ENCODE peak calls at places on chromosomes 11 and 22, in five cellular contexts. B is iPS DF 6.9, S is gastrocnemius medialis, R is tibial artery, X is ovary. C is an unnamed sample.

GRCh38 chr11:6285019-6285418 is 25.4 kb downstream of the CCKBR start:
- DNase-seq in B (no peak), S (no peak), R (no peak), X (no peak), C (no peak)

GRCh38 chr22:22702159-22702873 is 57.9 kb downstream of the GGTLC2 start:
- DNase-seq in R (no peak), X (no peak), B (no peak), S (no peak), C (no peak)

GRCh38 chr11:104967493-104968364 is 645 bp downstream of the CASP4 start:
- DNase-seq in B (no peak), X (no peak), R (no peak), S (no peak), C (no peak)

GRCh38 chr11:69642913-69643632 is 2.1 kb downstream of the CCND1 start:
- DNase-seq in X (peak), B (no peak), R (peak), S (peak), C (peak)

GRCh38 chr22:24236656-24237055 is 8.2 kb downstream of the GGT5 start:
- DNase-seq in R (no peak), B (no peak), X (no peak), S (no peak), C (no peak)

GRCh38 chr22:47107431-47107830 is 345.0 kb downstream of the TBC1D22A start:
- DNase-seq in R (no peak), X (no peak), S (no peak), B (no peak), C (no peak)

GRCh38 chr22:18950141-18950540 is 14.0 kb upstream of the PRODH start:
- DNase-seq in S (no peak), X (peak), R (no peak), B (no peak), C (no peak)

GRCh38 chr11:71580057-71581003 is 2.3 kb downstream of the KRTAP5-11 start:
- DNase-seq in X (peak), R (peak), B (peak), S (peak), C (peak)

GRCh38 chr22:35752172-35752832 is 34.6 kb downstream of the APOL5 start:
- DNase-seq in R (no peak), B (no peak), S (no peak), X (no peak), C (no peak)

GRCh38 chr22:26482171-26482570 is 1.4 kb downstream of the HPS4 start:
- DNase-seq in X (no peak), B (no peak), S (no peak), R (no peak), C (no peak)

GRCh38 chr22:50728523-50728931 is 9.5 kb upstream of the ACR start:
- DNase-seq in S (no peak), R (no peak), B (no peak), X (peak), C (no peak)

GRCh38 chr22:37378642-37379058 is 48.6 kb downstream of the ELFN2 start:
- DNase-seq in B (no peak), S (no peak), X (no peak), R (no peak), C (no peak)

GRCh38 chr11:131815631-131816030 is 445.2 kb downstream of the NTM start:
- DNase-seq in X (no peak), S (no peak), R (no peak), B (no peak), C (no peak)

GRCh38 chr11:86524603-86525352 is 147.6 kb downstream of the ME3 start:
- DNase-seq in X (no peak), S (no peak), R (no peak), B (no peak), C (no peak)

GRCh38 chr11:115645631-115646271 is 141.5 kb upstream of the CADM1 start:
- DNase-seq in X (no peak), S (no peak), B (no peak), R (no peak), C (no peak)

GRCh38 chr11:105236631-105237030 is 97.1 kb upstream of the CARD18 start:
- DNase-seq in R (no peak), B (no peak), X (no peak), S (no peak), C (no peak)

GRCh38 chr22:49299821-49300231 is 527.8 kb downstream of the BRD1 start:
- DNase-seq in R (peak), X (no peak), S (no peak), B (no peak), C (no peak)

GRCh38 chr22:48143856-48144255 is 1381.4 kb downstream of the TBC1D22A start:
- DNase-seq in B (no peak), X (no peak), S (no peak), R (no peak), C (no peak)

GRCh38 chr11:125207866-125208425 is 43.4 kb downstream of the PKNOX2 start:
- DNase-seq in X (no peak), S (no peak), R (no peak), B (no peak), C (no peak)

DNA sequence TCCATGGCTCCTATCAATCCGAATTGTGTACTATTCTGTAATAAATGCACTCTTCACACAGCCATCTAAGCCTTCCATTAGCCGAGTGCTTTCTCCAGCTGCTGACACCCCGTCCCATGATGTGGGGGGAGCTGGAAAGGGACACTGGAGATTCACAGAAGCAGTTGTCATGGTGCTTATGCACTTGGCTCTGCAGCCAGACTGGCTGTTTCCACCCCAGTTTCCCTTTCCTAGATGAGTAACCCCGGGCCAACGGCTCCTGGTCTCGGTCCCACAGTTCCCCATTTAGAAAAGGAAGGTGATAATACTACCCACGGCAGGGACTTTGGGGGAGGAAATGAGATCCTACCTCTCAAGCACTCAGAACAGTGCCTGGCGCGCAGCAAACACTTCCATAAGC is 244.9 kb upstream of the SYN3 start:
- DNase-seq in S (no peak), B (no peak), R (no peak), X (no peak), C (no peak)
- H3K27ac ChIP-seq in S (no peak), B (no peak), R (no peak), X (no peak), C (no peak)

GRCh38 chr11:62264004-62264403 is 6.0 kb upstream of the SCGB2A2 start:
- DNase-seq in S (no peak), X (no peak), R (no peak), B (no peak), C (no peak)
- H3K27ac ChIP-seq in S (no peak), X (no peak), R (no peak), B (no peak), C (no peak)

DNA sequence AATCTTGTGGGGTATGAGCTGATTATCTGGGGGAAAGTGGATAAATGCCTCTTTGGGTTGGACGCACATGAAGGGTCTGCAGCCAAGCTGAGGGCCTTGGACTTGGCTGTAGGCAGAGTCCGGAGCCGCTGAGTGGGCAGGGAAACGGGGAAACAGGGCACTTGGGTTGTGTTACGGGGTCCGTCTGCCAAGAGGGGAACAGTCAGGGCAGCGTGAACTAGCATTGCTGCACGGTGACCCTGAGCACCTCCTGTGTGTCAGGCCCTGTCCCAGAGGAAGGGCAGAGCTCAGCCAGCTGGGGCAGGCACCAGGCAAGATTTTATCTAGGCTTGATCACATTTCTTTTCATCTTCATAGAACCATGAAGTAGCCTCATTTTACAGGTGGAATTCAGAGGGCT is 11.9 kb downstream of the FAM83F start:
- DNase-seq in R (no peak), B (no peak), X (no peak), S (no peak), C (no peak)
- H3K27ac ChIP-seq in R (no peak), B (no peak), X (no peak), S (no peak), C (no peak)

GRCh38 chr11:22433517-22433916 is 95.3 kb downstream of the SLC17A6 start:
- DNase-seq in B (no peak), R (no peak), S (no peak), X (no peak), C (no peak)

GRCh38 chr11:22430286-22430685 is 92.1 kb downstream of the SLC17A6 start:
- DNase-seq in S (no peak), R (no peak), X (no peak), B (no peak), C (no peak)

GRCh38 chr11:22431074-22431473 is 92.9 kb downstream of the SLC17A6 start:
- DNase-seq in R (no peak), X (no peak), S (no peak), B (no peak), C (no peak)

GRCh38 chr11:22433066-22433450 is 94.9 kb downstream of the SLC17A6 start:
- DNase-seq in B (no peak), X (no peak), R (no peak), S (no peak), C (no peak)

GRCh38 chr11:22432331-22433065 is 94.3 kb downstream of the SLC17A6 start:
- DNase-seq in R (peak), X (peak), B (peak), S (peak), C (peak)
- H3K27ac ChIP-seq in R (no peak), X (no peak), B (no peak), S (no peak), C (peak)

DNA sequence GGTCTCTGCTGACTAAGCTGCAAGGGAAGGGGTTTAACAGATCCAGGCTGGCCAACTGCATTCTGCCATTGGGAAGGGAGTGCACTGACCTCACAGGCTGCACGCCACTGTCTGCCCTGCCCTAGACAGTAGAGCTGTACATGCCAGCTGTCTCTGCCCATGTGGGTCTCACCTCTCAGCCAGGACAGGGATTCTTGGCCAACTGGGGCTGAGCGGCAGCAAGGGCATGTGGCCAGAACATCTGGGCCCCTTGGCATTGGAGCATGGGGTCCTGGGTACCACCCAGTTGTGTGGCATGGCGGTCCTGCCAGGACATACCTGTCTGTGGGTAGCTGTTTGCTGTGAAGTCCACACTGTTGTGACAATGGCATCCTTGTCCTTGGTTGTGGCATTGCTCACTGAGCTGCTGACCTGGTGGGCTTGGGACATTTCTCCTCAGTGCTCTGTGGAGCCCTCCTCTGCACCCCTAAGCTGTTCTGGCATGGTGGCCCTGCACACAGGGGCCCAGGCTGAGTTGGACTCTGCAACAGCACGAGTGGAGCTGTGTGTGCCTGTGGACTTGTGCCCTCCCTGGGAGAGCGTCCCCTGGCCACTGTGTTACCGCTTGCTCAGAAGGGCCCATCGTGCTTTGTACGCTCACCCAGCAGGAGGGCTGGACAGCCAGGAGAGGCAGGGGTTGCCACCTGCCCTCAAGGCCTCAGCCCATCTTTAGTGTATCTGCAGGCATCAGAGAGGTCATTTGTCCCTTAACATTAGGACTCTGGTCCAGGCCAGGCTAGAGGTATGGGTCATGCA is 46.7 kb downstream of the MED15 start:
- DNase-seq in B (no peak), S (peak), X (no peak), R (no peak), C (no peak)
- H3K27ac ChIP-seq in B (no peak), S (peak), X (peak), R (peak), C (peak)

GRCh38 chr22:29584975-29585374 is 4.1 kb upstream of the NIPSNAP1 start:
- DNase-seq in B (no peak), X (no peak), S (no peak), R (no peak), C (no peak)
- H3K27ac ChIP-seq in B (no peak), X (no peak), S (no peak), R (no peak), C (no peak)

GRCh38 chr11:66015094-66015881 is 3.5 kb downstream of the CST6 start:
- DNase-seq in S (no peak), X (no peak), B (no peak), R (peak), C (no peak)
- H3K27ac ChIP-seq in S (peak), X (no peak), B (no peak), R (peak), C (no peak)

GRCh38 chr11:65150513-65151271 is 16.4 kb upstream of the SYVN1 start:
- DNase-seq in X (peak), B (no peak), S (peak), R (peak), C (peak)

GRCh38 chr11:65147352-65148075 is 13.2 kb upstream of the SYVN1 start:
- DNase-seq in X (no peak), S (peak), B (no peak), R (no peak), C (no peak)

GRCh38 chr11:65148657-65149056 is 14.3 kb upstream of the SYVN1 start:
- DNase-seq in R (no peak), B (no peak), S (peak), X (peak), C (no peak)

GRCh38 chr11:65152157-65152556 is 17.8 kb upstream of the SYVN1 start:
- DNase-seq in X (no peak), R (no peak), B (no peak), S (peak), C (no peak)

GRCh38 chr11:65151500-65151899 is 17.2 kb upstream of the SYVN1 start:
- DNase-seq in X (peak), B (no peak), R (no peak), S (peak), C (no peak)
- H3K27ac ChIP-seq in X (no peak), B (no peak), R (no peak), S (peak), C (no peak)

DNA sequence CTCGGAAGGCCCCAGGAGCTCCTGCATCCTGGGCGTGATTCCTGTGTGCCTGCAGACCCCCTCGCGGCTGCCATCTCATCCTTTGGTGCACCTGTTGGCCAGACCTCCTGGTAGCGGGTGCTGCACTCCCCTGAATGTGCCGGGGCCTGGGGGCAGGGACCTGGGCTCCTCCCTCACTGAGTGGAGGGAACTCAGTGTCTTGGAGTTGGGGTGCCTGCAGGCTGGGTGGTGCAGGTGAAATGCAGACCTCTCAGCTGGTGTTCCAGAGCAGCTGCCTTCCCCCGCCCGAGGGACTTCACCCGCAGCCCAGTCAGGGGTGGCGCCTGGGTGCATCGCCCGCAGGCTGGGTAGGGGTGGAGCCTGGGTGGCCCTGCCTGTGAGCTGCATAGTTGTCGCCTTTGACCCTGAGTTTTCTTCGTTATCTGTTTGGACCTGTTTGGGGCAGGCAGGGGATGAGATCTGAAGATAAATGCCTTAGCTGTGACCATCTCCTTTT is 31.4 kb downstream of the LRP5 start:
- DNase-seq in B (no peak), S (no peak), R (no peak), X (no peak), C (no peak)
- H3K27ac ChIP-seq in B (no peak), S (no peak), R (peak), X (no peak), C (no peak)

DNA sequence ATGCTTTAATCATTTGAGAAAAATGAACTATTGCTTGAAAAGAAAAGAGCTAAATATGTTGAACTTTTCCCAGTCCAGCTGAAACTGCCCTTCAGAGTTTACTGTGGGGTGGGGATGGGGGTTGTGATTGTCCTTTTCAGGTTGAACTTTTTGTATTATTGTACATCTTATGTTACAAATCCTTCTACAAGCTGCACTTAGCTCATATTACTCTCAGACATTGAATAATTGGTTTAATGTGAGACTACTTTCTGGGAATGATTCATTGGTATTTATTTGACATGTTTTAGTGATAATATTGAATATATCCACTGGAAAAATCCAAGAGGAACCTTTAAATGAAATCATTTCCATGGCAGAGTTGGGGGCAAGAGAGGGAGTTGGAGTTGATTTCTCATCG is 84.9 kb downstream of the ATXN10 start:
- DNase-seq in B (no peak), S (no peak), R (no peak), X (no peak), C (no peak)
- H3K27ac ChIP-seq in B (no peak), S (no peak), R (no peak), X (no peak), C (no peak)

C was measured in substantia nigra.